ENCODE peak calls at places on chromosomes 2 and 18, in ten cellular contexts. One of them, this sample, is unnamed. For H3K27me3, the result is how much of the 10 kb centered on the place peaks cover.

GRCh38 chr2:195658541-195658890 is 1.5 kb downstream of the SLC39A10 start:
- DNase-seq in dorsolateral prefrontal cortex: no peak
- DNase-seq in psoas muscle: no peak
- DNase-seq in tibial nerve: no peak
- DNase-seq in MM.1S: no peak
- DNase-seq in tibial artery: no peak
- DNase-seq in HCT116: no peak
- DNase-seq in WERI-Rb-1: no peak
- DNase-seq in endothelial cell of umbilical vein: peak
- DNase-seq in right atrium auricular region: no peak
- DNase-seq in this sample: peak

GRCh38 chr2:68059769-68060525 is 2.9 kb downstream of the C1D start:
- DNase-seq in WERI-Rb-1: no peak
- DNase-seq in right atrium auricular region: no peak
- DNase-seq in HCT116: no peak
- DNase-seq in MM.1S: no peak
- DNase-seq in tibial nerve: no peak
- DNase-seq in endothelial cell of umbilical vein: no peak
- DNase-seq in psoas muscle: no peak
- DNase-seq in dorsolateral prefrontal cortex: no peak
- DNase-seq in tibial artery: no peak
- DNase-seq in this sample: no peak

GRCh38 chr2:23669413-23670244 is 257.3 kb downstream of the ATAD2B start:
- DNase-seq in right atrium auricular region: peak
- DNase-seq in WERI-Rb-1: no peak
- DNase-seq in tibial nerve: peak
- DNase-seq in HCT116: no peak
- DNase-seq in endothelial cell of umbilical vein: no peak
- DNase-seq in tibial artery: peak
- DNase-seq in psoas muscle: peak
- DNase-seq in MM.1S: no peak
- DNase-seq in dorsolateral prefrontal cortex: no peak
- DNase-seq in this sample: no peak

GRCh38 chr2:171522804-171523338 is 597 bp downstream of the CYBRD1 start:
- DNase-seq in WERI-Rb-1: peak
- DNase-seq in dorsolateral prefrontal cortex: no peak
- DNase-seq in tibial artery: no peak
- DNase-seq in endothelial cell of umbilical vein: no peak
- DNase-seq in HCT116: no peak
- DNase-seq in tibial nerve: no peak
- DNase-seq in right atrium auricular region: no peak
- DNase-seq in psoas muscle: no peak
- DNase-seq in MM.1S: no peak
- DNase-seq in this sample: no peak

GRCh38 chr2:213042262-213042661 is 109.2 kb downstream of the IKZF2 start:
- DNase-seq in HCT116: no peak
- DNase-seq in tibial artery: no peak
- DNase-seq in endothelial cell of umbilical vein: no peak
- DNase-seq in dorsolateral prefrontal cortex: no peak
- DNase-seq in WERI-Rb-1: no peak
- DNase-seq in tibial nerve: no peak
- DNase-seq in psoas muscle: no peak
- DNase-seq in right atrium auricular region: no peak
- DNase-seq in MM.1S: no peak
- DNase-seq in this sample: no peak

GRCh38 chr18:41391616-41392610 is 563.1 kb upstream of the PIK3C3 start:
- DNase-seq in WERI-Rb-1: peak
- DNase-seq in psoas muscle: peak
- DNase-seq in tibial nerve: no peak
- DNase-seq in dorsolateral prefrontal cortex: peak
- DNase-seq in HCT116: no peak
- DNase-seq in endothelial cell of umbilical vein: peak
- DNase-seq in tibial artery: no peak
- DNase-seq in MM.1S: peak
- DNase-seq in right atrium auricular region: no peak
- DNase-seq in this sample: peak

GRCh38 chr2:94622113-94622618 is 249.1 kb upstream of the TEKT4 start:
- DNase-seq in WERI-Rb-1: no peak
- DNase-seq in tibial nerve: no peak
- DNase-seq in HCT116: no peak
- DNase-seq in dorsolateral prefrontal cortex: no peak
- DNase-seq in endothelial cell of umbilical vein: no peak
- DNase-seq in psoas muscle: no peak
- DNase-seq in tibial artery: peak
- DNase-seq in right atrium auricular region: no peak
- DNase-seq in MM.1S: no peak
- DNase-seq in this sample: no peak

GRCh38 chr2:12493031-12493513 is 223.7 kb upstream of the TRIB2 start:
- DNase-seq in tibial artery: no peak
- DNase-seq in tibial nerve: no peak
- DNase-seq in dorsolateral prefrontal cortex: no peak
- DNase-seq in right atrium auricular region: peak
- DNase-seq in psoas muscle: peak
- DNase-seq in WERI-Rb-1: no peak
- DNase-seq in HCT116: no peak
- DNase-seq in endothelial cell of umbilical vein: peak
- DNase-seq in MM.1S: no peak
- DNase-seq in this sample: peak

GRCh38 chr2:27451095-27451494 is 8.9 kb downstream of the KRTCAP3 start:
- DNase-seq in dorsolateral prefrontal cortex: no peak
- DNase-seq in WERI-Rb-1: no peak
- DNase-seq in endothelial cell of umbilical vein: no peak
- DNase-seq in right atrium auricular region: no peak
- DNase-seq in tibial artery: no peak
- DNase-seq in MM.1S: no peak
- DNase-seq in psoas muscle: no peak
- DNase-seq in tibial nerve: no peak
- DNase-seq in HCT116: no peak
- DNase-seq in this sample: no peak

GRCh38 chr2:27445615-27446014 is 3.4 kb downstream of the KRTCAP3 start:
- DNase-seq in tibial nerve: no peak
- DNase-seq in MM.1S: no peak
- DNase-seq in right atrium auricular region: no peak
- DNase-seq in psoas muscle: no peak
- DNase-seq in tibial artery: no peak
- DNase-seq in HCT116: no peak
- DNase-seq in dorsolateral prefrontal cortex: no peak
- DNase-seq in WERI-Rb-1: no peak
- DNase-seq in endothelial cell of umbilical vein: no peak
- DNase-seq in this sample: no peak

GRCh38 chr2:27446057-27446456 is 3.9 kb downstream of the KRTCAP3 start:
- DNase-seq in right atrium auricular region: no peak
- DNase-seq in MM.1S: peak
- DNase-seq in dorsolateral prefrontal cortex: no peak
- DNase-seq in WERI-Rb-1: no peak
- DNase-seq in psoas muscle: no peak
- DNase-seq in tibial nerve: no peak
- DNase-seq in HCT116: no peak
- DNase-seq in tibial artery: peak
- DNase-seq in endothelial cell of umbilical vein: no peak
- DNase-seq in this sample: no peak

GRCh38 chr2:27445155-27445554 is 3.0 kb downstream of the KRTCAP3 start:
- DNase-seq in MM.1S: no peak
- DNase-seq in dorsolateral prefrontal cortex: no peak
- DNase-seq in tibial artery: peak
- DNase-seq in psoas muscle: no peak
- DNase-seq in HCT116: no peak
- DNase-seq in WERI-Rb-1: no peak
- DNase-seq in tibial nerve: no peak
- DNase-seq in right atrium auricular region: no peak
- DNase-seq in endothelial cell of umbilical vein: no peak
- DNase-seq in this sample: no peak

GRCh38 chr2:27448381-27448780 is 6.2 kb downstream of the KRTCAP3 start:
- DNase-seq in HCT116: no peak
- DNase-seq in tibial artery: no peak
- DNase-seq in tibial nerve: no peak
- DNase-seq in psoas muscle: no peak
- DNase-seq in right atrium auricular region: no peak
- DNase-seq in dorsolateral prefrontal cortex: no peak
- DNase-seq in endothelial cell of umbilical vein: no peak
- DNase-seq in MM.1S: no peak
- DNase-seq in WERI-Rb-1: no peak
- DNase-seq in this sample: no peak
- H3K27me3 ChIP-seq in HCT116: under half
- H3K27me3 ChIP-seq in tibial artery: under half
- H3K27me3 ChIP-seq in tibial nerve: under half
- H3K27me3 ChIP-seq in psoas muscle: under half
- H3K27me3 ChIP-seq in right atrium auricular region: under half
- H3K27me3 ChIP-seq in dorsolateral prefrontal cortex: under half
- H3K27me3 ChIP-seq in endothelial cell of umbilical vein: under half
- H3K27me3 ChIP-seq in MM.1S: under half
- H3K27me3 ChIP-seq in WERI-Rb-1: under half
- H3K27me3 ChIP-seq in this sample: under half

DNA sequence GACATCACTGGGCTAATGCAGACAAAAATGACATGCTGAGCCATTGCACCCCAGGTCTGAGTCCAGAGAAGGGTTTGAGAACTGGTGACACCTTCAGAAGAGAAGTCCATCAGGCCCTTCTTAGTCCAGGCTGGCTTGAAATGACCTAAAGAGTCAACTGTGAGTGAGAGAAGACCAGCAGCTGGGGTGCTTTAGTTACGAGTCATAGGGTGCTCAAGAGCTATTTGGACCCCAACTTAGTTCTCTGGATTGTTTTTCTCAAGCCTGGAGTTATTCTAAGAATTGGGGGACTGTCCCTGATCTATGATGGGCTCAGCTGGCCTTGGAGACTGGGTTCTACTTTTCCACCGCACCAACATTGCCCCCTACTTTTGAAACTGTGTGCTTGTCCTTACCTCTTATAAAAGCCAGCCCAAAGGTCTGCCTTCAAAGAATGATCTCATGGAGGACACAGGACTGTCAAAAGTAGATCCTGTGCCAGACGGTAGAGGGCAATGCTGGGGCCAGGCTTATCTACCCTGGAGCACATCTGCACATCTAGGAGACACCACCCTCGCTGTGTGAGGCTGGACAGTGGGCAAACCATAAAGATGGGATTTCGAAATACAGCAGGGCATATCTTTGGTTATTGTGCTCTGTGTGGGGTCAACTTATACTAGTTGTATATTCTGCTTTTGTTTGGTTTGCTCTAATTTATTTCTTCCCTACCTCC is 333.0 kb upstream of the SLC14A2 start:
- DNase-seq in tibial nerve: no peak
- DNase-seq in tibial artery: no peak
- DNase-seq in right atrium auricular region: no peak
- DNase-seq in WERI-Rb-1: no peak
- DNase-seq in endothelial cell of umbilical vein: no peak
- DNase-seq in psoas muscle: no peak
- DNase-seq in HCT116: no peak
- DNase-seq in MM.1S: no peak
- DNase-seq in dorsolateral prefrontal cortex: no peak
- DNase-seq in this sample: no peak
- TF ChIP-seq CTCF in tibial nerve: no peak
- TF ChIP-seq CTCF in tibial artery: no peak
- TF ChIP-seq CTCF in right atrium auricular region: no peak
- TF ChIP-seq CTCF in WERI-Rb-1: peak
- TF ChIP-seq CTCF in endothelial cell of umbilical vein: no peak
- TF ChIP-seq CTCF in psoas muscle: no peak
- TF ChIP-seq CTCF in HCT116: no peak
- TF ChIP-seq CTCF in MM.1S: no peak
- TF ChIP-seq CTCF in dorsolateral prefrontal cortex: no peak
- TF ChIP-seq CTCF in this sample: no peak

GRCh38 chr2:47169784-47170183 is 14.7 kb upstream of the STPG4 start:
- DNase-seq in dorsolateral prefrontal cortex: no peak
- DNase-seq in right atrium auricular region: no peak
- DNase-seq in tibial artery: no peak
- DNase-seq in MM.1S: no peak
- DNase-seq in HCT116: no peak
- DNase-seq in endothelial cell of umbilical vein: no peak
- DNase-seq in psoas muscle: no peak
- DNase-seq in tibial nerve: no peak
- DNase-seq in WERI-Rb-1: no peak
- DNase-seq in this sample: no peak

GRCh38 chr2:47173986-47174730 is 19.1 kb upstream of the STPG4 start:
- DNase-seq in endothelial cell of umbilical vein: peak
- DNase-seq in tibial nerve: no peak
- DNase-seq in psoas muscle: no peak
- DNase-seq in tibial artery: no peak
- DNase-seq in HCT116: no peak
- DNase-seq in MM.1S: peak
- DNase-seq in right atrium auricular region: no peak
- DNase-seq in WERI-Rb-1: no peak
- DNase-seq in dorsolateral prefrontal cortex: no peak
- DNase-seq in this sample: no peak

GRCh38 chr2:47172922-47173695 is 18.0 kb upstream of the STPG4 start:
- DNase-seq in psoas muscle: no peak
- DNase-seq in dorsolateral prefrontal cortex: no peak
- DNase-seq in HCT116: no peak
- DNase-seq in right atrium auricular region: no peak
- DNase-seq in MM.1S: no peak
- DNase-seq in tibial artery: no peak
- DNase-seq in tibial nerve: no peak
- DNase-seq in endothelial cell of umbilical vein: no peak
- DNase-seq in WERI-Rb-1: no peak
- DNase-seq in this sample: no peak

GRCh38 chr2:47174731-47175361 is 19.7 kb upstream of the STPG4 start:
- DNase-seq in tibial artery: peak
- DNase-seq in endothelial cell of umbilical vein: peak
- DNase-seq in dorsolateral prefrontal cortex: no peak
- DNase-seq in HCT116: peak
- DNase-seq in right atrium auricular region: no peak
- DNase-seq in MM.1S: peak
- DNase-seq in WERI-Rb-1: no peak
- DNase-seq in tibial nerve: peak
- DNase-seq in psoas muscle: no peak
- DNase-seq in this sample: no peak

DNA sequence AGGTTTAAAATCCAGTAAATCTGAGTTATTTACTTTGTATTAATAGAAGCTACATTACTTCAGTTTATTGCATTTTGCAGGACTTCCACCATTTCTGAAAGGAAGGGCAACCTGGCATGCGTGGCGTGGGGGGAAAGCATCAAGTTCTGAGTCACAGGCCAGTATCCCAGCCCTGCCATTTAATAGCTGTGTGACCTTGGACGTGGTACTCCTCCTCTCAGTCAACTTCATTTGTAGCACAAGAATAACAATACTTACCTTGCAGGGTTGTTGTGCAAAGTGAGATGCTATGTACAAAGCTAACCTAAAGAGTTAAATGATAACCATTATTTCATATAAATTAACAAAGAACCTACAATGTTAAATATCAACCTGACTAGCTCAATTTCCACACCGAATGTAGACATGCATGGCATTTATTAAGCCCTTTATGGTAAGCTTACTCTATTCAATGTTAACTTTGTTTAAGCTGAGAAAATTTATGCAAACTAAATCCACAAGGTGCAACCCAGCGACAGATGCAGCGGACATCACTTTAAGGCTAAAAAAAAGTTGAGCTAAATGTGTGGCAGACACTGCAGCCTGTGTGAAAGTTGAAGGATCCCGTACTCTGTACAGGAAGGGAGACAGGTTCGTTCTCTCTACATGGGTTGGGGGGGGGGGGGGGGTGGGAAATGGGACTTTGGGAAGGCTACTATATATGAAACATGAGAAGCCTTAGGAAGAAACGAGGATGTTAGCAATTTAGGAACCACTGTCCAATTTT is 17.2 kb upstream of the STPG4 start:
- DNase-seq in psoas muscle: no peak
- DNase-seq in endothelial cell of umbilical vein: peak
- DNase-seq in WERI-Rb-1: no peak
- DNase-seq in tibial artery: no peak
- DNase-seq in right atrium auricular region: no peak
- DNase-seq in HCT116: no peak
- DNase-seq in MM.1S: no peak
- DNase-seq in tibial nerve: no peak
- DNase-seq in dorsolateral prefrontal cortex: no peak
- DNase-seq in this sample: no peak
- H3K4me3 ChIP-seq in psoas muscle: peak
- H3K4me3 ChIP-seq in endothelial cell of umbilical vein: no peak
- H3K4me3 ChIP-seq in WERI-Rb-1: no peak
- H3K4me3 ChIP-seq in tibial artery: peak
- H3K4me3 ChIP-seq in right atrium auricular region: peak
- H3K4me3 ChIP-seq in HCT116: no peak
- H3K4me3 ChIP-seq in MM.1S: peak
- H3K4me3 ChIP-seq in tibial nerve: peak
- H3K4me3 ChIP-seq in dorsolateral prefrontal cortex: peak
- H3K4me3 ChIP-seq in this sample: peak

GRCh38 chr2:182228073-182228473 is 198.8 kb downstream of the PDE1A start:
- DNase-seq in MM.1S: no peak
- DNase-seq in tibial artery: no peak
- DNase-seq in tibial nerve: no peak
- DNase-seq in HCT116: no peak
- DNase-seq in dorsolateral prefrontal cortex: no peak
- DNase-seq in right atrium auricular region: no peak
- DNase-seq in WERI-Rb-1: no peak
- DNase-seq in psoas muscle: no peak
- DNase-seq in endothelial cell of umbilical vein: no peak
- DNase-seq in this sample: no peak
- H3K27me3 ChIP-seq in MM.1S: under half
- H3K27me3 ChIP-seq in tibial artery: under half
- H3K27me3 ChIP-seq in tibial nerve: under half
- H3K27me3 ChIP-seq in HCT116: under half
- H3K27me3 ChIP-seq in dorsolateral prefrontal cortex: under half
- H3K27me3 ChIP-seq in right atrium auricular region: under half
- H3K27me3 ChIP-seq in WERI-Rb-1: under half
- H3K27me3 ChIP-seq in psoas muscle: under half
- H3K27me3 ChIP-seq in endothelial cell of umbilical vein: under half
- H3K27me3 ChIP-seq in this sample: under half

This sample was measured in AG04450.